ENCODE peak calls at places on chromosome 1, in six cellular contexts. K is stimulated activated CD4-positive, alpha-beta T cell treated with anti-CD3 and anti-CD28 coated beads, Interleukin-1b, Interleukin-23, amount 100 ng/mL, for 24 hours; O is activated T-cell treated with anti-CD3 and anti-CD28 coated beads for 1 hour; N is GM23248; L is right lobe of liver; E is colonic mucosa. J is an unnamed sample.

GRCh38 chr1:27300341-27301051 is 21.5 kb upstream of the TMEM222 start:
- DNase-seq in K (peak), O (peak), N (peak), L (peak), E (peak), J (peak)

GRCh38 chr1:115348636-115349035 is 10.6 kb upstream of the NGF start:
- DNase-seq in K (no peak), O (no peak), N (no peak), L (no peak), E (no peak), J (no peak)

GRCh38 chr1:117499071-117499470 is 106.8 kb upstream of the TENT5C start:
- DNase-seq in K (no peak), O (no peak), N (no peak), L (no peak), E (no peak), J (no peak)

GRCh38 chr1:77888071-77888428 is 374 bp upstream of the NEXN start:
- DNase-seq in K (no peak), O (no peak), N (peak), L (no peak), E (no peak), J (no peak)

GRCh38 chr1:226277897-226278296 is 31.1 kb downstream of the LIN9 start:
- DNase-seq in K (no peak), O (no peak), N (no peak), L (no peak), E (no peak), J (no peak)

GRCh38 chr1:243620096-243620495 is 229.9 kb downstream of the AKT3 start:
- DNase-seq in K (no peak), O (no peak), N (no peak), L (no peak), E (no peak), J (peak)

GRCh38 chr1:110053557-110054428 is 16.7 kb downstream of the ALX3 start:
- DNase-seq in K (peak), O (peak), N (peak), L (peak), E (peak), J (peak)

GRCh38 chr1:244050835-244051444 is at the start of gene ZBTB18:
- DNase-seq in K (no peak), O (no peak), N (peak), L (no peak), E (no peak), J (no peak)

GRCh38 chr1:190373705-190374336 is 103.8 kb downstream of the BRINP3 start:
- DNase-seq in K (no peak), O (no peak), N (no peak), L (no peak), E (no peak), J (no peak)

GRCh38 chr1:36752431-36752830 is 269.7 kb upstream of the CSF3R start:
- DNase-seq in K (no peak), O (no peak), N (no peak), L (peak), E (no peak), J (no peak)

GRCh38 chr1:71780681-71781080 is 501.7 kb downstream of the NEGR1 start:
- DNase-seq in K (no peak), O (no peak), N (peak), L (no peak), E (no peak), J (no peak)

GRCh38 chr1:67144696-67145095 is 9.9 kb upstream of the C1orf141 start:
- DNase-seq in K (no peak), O (no peak), N (peak), L (no peak), E (no peak), J (peak)

GRCh38 chr1:59413327-59413720 is 116.4 kb downstream of the FGGY start:
- DNase-seq in K (no peak), O (no peak), N (peak), L (no peak), E (no peak), J (no peak)

J was measured in activated CD4-positive, alpha-beta memory T cell treated with anti-CD3 and anti-CD28 coated beads for 36 hours.